ENCODE peak calls at places on chromosomes 13 and 19, in seven cellular contexts. L is gastrocnemius medialis, O is body of pancreas, T is tibial artery, H is left ventricle myocardium inferior, Z is ovary, S is neural progenitor cell. W is an unnamed sample.
A peak's percentile ranks its signal among the peaks of the same experiment; 100 is the strongest.

GRCh38 chr13:48950507-48950886 is 25.2 kb upstream of the FNDC3A start:
- DNase-seq in L (no peak), O (no peak), T (no peak), H (no peak), Z (no peak), S (no peak), W (no peak)

GRCh38 chr19:4748185-4748584 is 24.5 kb upstream of the DPP9 start:
- DNase-seq in L (no peak), O (no peak), T (no peak), H (no peak), Z (no peak), S (no peak), W (no peak)

GRCh38 chr13:20114066-20114465 is 46.8 kb downstream of the GJA3 start:
- DNase-seq in L (no peak), O (no peak), T (no peak), H (no peak), Z (no peak), S (no peak), W (no peak)

GRCh38 chr13:34201050-34201913 is 383.3 kb downstream of the RFC3 start:
- DNase-seq in L (no peak), O (no peak), T (no peak), H (no peak), Z (no peak), S (no peak), W (no peak)

GRCh38 chr19:43524922-43525835 is 1.8 kb downstream of the ETHE1 start:
- DNase-seq in L (peak; percentile 23), O (peak; percentile 71), T (peak; percentile 85), H (peak; percentile 49), Z (peak; percentile 43), S (peak; percentile 38), W (peak; percentile 43)

GRCh38 chr13:113969973-113970611 is 3.8 kb downstream of the C13orf46 start:
- DNase-seq in L (no peak), O (peak; percentile 96), T (peak; percentile 63), H (peak; percentile 16), Z (no peak), S (no peak), W (no peak)

GRCh38 chr19:8367327-8368001 is 3.5 kb downstream of the ANGPTL4 start:
- DNase-seq in L (peak; percentile 90), O (peak; percentile 99), T (peak; percentile 81), H (peak; percentile 91), Z (peak; percentile 93), S (peak; percentile 68), W (peak; percentile 85)

GRCh38 chr19:55304279-55304978 is 20.6 kb downstream of the BRSK1 start:
- DNase-seq in L (peak; percentile 55), O (no peak), T (no peak), H (no peak), Z (no peak), S (peak; percentile 83), W (peak; percentile 37)

GRCh38 chr19:55156202-55157063 is 1.1 kb downstream of the TNNI3 start:
- DNase-seq in L (peak; percentile 65), O (peak; percentile 46), T (no peak), H (peak; percentile 63), Z (no peak), S (peak; percentile 97), W (no peak)

GRCh38 chr19:33472696-33473624 is 48.6 kb downstream of the PEPD start:
- DNase-seq in L (no peak), O (no peak), T (peak; percentile 28), H (no peak), Z (no peak), S (no peak), W (no peak)

GRCh38 chr19:12954150-12954962 is 2.7 kb downstream of the GADD45GIP1 start:
- DNase-seq in L (no peak), O (no peak), T (no peak), H (no peak), Z (no peak), S (no peak), W (no peak)

GRCh38 chr13:26022538-26023292 is 29.1 kb downstream of the SHISA2 start:
- DNase-seq in L (peak; percentile 90), O (peak; percentile 77), T (peak; percentile 81), H (peak; percentile 83), Z (no peak), S (no peak), W (no peak)

GRCh38 chr19:43662487-43662886 is 7.5 kb downstream of the PLAUR start:
- DNase-seq in L (no peak), O (no peak), T (no peak), H (no peak), Z (no peak), S (peak; percentile 59), W (no peak)

GRCh38 chr19:47703301-47703700 is 9.9 kb upstream of the EHD2 start:
- DNase-seq in L (no peak), O (no peak), T (no peak), H (no peak), Z (no peak), S (no peak), W (no peak)

GRCh38 chr19:3480383-3481091 is at the start of gene SMIM24:
- DNase-seq in L (no peak), O (no peak), T (no peak), H (no peak), Z (no peak), S (no peak), W (no peak)

GRCh38 chr19:50252111-50252886 is 48.9 kb downstream of the MYH14 start:
- DNase-seq in L (no peak), O (no peak), T (no peak), H (no peak), Z (no peak), S (peak; percentile 27), W (no peak)

GRCh38 chr13:98866882-98867281 is 111.0 kb downstream of the DOCK9 start:
- DNase-seq in L (no peak), O (no peak), T (no peak), H (no peak), Z (no peak), S (no peak), W (no peak)
- TF ChIP-seq CTCF in L (no peak), O (no peak), T (no peak), H (no peak), Z (no peak), S (peak; percentile 25), W (no peak)

DNA sequence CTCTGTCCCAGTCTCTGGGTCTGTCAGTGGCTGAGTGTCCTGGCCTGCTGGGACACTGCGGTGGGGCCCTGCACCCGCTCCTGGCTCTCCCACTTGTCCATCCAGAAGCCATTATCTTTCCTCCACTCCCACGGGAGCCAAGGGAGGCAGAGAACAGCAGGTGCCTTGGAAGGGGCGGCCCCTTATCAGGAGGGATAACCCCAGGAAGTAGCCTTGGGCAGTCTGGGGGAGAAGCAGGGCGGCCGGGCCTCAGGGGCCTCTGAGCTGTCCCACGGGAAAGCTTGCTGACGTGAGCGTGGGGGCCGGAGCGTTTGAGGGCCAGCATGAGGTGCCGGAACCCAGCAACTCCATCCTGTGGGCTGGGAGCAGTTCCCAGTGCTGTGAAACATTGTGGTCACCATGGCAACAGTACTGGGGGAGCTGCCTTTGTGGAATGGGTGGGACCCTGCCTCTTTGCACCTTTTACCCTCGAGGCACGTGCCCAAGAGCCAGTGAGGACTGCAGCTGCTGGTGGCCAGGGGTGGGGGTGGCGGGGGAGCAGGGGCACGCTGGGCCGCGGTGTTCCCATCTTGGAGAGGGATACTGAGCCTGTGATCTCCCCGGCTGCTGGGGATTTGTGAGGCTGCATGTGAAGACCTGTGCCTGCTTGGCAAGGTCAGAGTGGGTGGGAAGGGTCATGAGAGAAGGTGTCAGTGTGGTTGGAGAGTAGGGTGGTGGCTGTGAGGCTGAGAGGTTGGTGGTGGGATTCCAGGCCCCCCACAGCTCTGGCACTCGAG is 20.9 kb downstream of the KLHL26 start:
- DNase-seq in L (peak; percentile 53), O (peak; percentile 49), T (peak; percentile 98), H (peak; percentile 75), Z (peak; percentile 83), S (peak; percentile 74), W (peak; percentile 80)
- H3K27ac ChIP-seq in L (peak overlapping the region; percentile 86), O (no peak overlapping the region), T (peak overlapping the region; percentile 99), H (peak overlapping the region; percentile 84), Z (no peak overlapping the region), S (no peak overlapping the region), W (peak overlapping the region; percentile 79)

GRCh38 chr19:30696514-30696913 is 324.3 kb downstream of the ZNF536 start:
- DNase-seq in L (no peak), O (peak; percentile 67), T (peak; percentile 13), H (no peak), Z (no peak), S (peak; percentile 75), W (no peak)
- TF ChIP-seq CTCF in L (no peak), O (peak; percentile 36), T (no peak), H (peak; percentile 56), Z (no peak), S (peak; percentile 67), W (no peak)

DNA sequence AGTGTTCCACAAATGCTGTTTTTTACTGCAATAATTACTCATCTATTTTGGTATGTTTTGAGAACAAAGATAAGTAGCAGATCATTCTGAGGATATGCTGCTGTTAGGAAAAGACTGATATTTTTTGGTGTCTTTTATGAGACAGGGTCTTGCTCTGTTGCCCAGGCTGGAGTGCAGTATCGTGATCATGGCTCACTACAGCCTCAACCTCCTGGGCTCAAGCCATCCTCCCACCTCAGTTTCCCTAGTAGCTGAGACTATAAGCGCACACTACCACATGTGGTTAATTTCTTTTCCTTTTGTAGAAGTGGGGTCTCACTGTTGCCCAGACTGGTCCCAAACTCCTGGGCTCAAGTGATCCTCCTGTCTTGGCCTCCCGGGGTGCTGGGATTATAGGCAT is 9.5 kb downstream of the LSM4 start:
- DNase-seq in L (no peak), O (no peak), T (no peak), H (no peak), Z (no peak), S (no peak), W (no peak)
- H3K27ac ChIP-seq in L (no peak overlapping the region), O (no peak overlapping the region), T (peak overlapping the region; percentile 67), H (no peak overlapping the region), Z (no peak overlapping the region), S (no peak overlapping the region), W (no peak overlapping the region)

GRCh38 chr13:39051157-39051556 is 12.9 kb downstream of the NHLRC3 start:
- DNase-seq in L (no peak), O (no peak), T (no peak), H (no peak), Z (no peak), S (peak; percentile 65), W (no peak)
- TF ChIP-seq CTCF in L (peak; percentile 29), O (peak; percentile 11), T (peak; percentile 43), H (peak; percentile 70), Z (peak; percentile 29), S (peak; percentile 66), W (peak; percentile 14)

GRCh38 chr13:98083936-98084335 is 59.0 kb upstream of the FARP1 start:
- DNase-seq in L (no peak), O (no peak), T (no peak), H (no peak), Z (no peak), S (no peak), W (no peak)
- H3K27ac ChIP-seq in L (no peak overlapping the region), O (no peak overlapping the region), T (no peak overlapping the region), H (no peak overlapping the region), Z (no peak overlapping the region), S (no peak overlapping the region), W (no peak overlapping the region)

GRCh38 chr13:46844431-46844830 is 47.5 kb upstream of the ESD start:
- DNase-seq in L (no peak), O (no peak), T (no peak), H (no peak), Z (no peak), S (no peak), W (no peak)
- TF ChIP-seq CTCF in L (no peak), O (no peak), T (no peak), H (no peak), Z (no peak), S (no peak), W (no peak)

GRCh38 chr19:38695319-38695683 is 47.9 kb downstream of the ACTN4 start:
- DNase-seq in L (peak; percentile 50), O (no peak), T (no peak), H (no peak), Z (no peak), S (no peak), W (no peak)
- H3K27ac ChIP-seq in L (peak overlapping the region; percentile 89), O (peak overlapping the region; percentile 93), T (peak overlapping the region; percentile 94), H (peak overlapping the region; percentile 91), Z (no peak overlapping the region), S (no peak overlapping the region), W (peak overlapping the region; percentile 95)

GRCh38 chr13:74573654-74574053 is 439.4 kb upstream of the KLF12 start:
- DNase-seq in L (no peak), O (no peak), T (no peak), H (peak; percentile 14), Z (peak; percentile 11), S (peak; percentile 28), W (no peak)
- TF ChIP-seq CTCF in L (no peak), O (no peak), T (no peak), H (peak; percentile 28), Z (no peak), S (peak; percentile 50), W (no peak)

W was measured in uterus.